ENCODE peak calls at places on chromosomes 16 and 17, in five cellular contexts. A is CD4-positive, alpha-beta T cell; W is left cardiac atrium; Q is transverse colon; M is mammary epithelial cell. U is an unnamed sample.

GRCh38 chr16:853981-854807 is 53.7 kb upstream of the GNG13 start:
- DNase-seq in A (no peak), W (no peak), Q (no peak), M (no peak), U (no peak)

GRCh38 chr17:8155341-8156173 is 3.4 kb upstream of the PER1 start:
- DNase-seq in A (no peak), W (no peak), Q (no peak), M (no peak), U (peak; percentile 51)

GRCh38 chr17:73976676-73977521 is 226.6 kb upstream of the RPL38 start:
- DNase-seq in A (no peak), W (no peak), Q (no peak), M (no peak), U (no peak)

GRCh38 chr16:8519179-8519578 is 71.1 kb downstream of the TMEM114 start:
- DNase-seq in A (no peak), W (no peak), Q (no peak), M (no peak), U (no peak)

GRCh38 chr17:55527520-55528118 is 16.4 kb upstream of the SMIM36 start:
- DNase-seq in A (no peak), W (no peak), Q (no peak), M (peak; percentile 30), U (no peak)

GRCh38 chr16:51161440-51162195 is 10.5 kb upstream of the SALL1 start:
- DNase-seq in A (no peak), W (no peak), Q (no peak), M (no peak), U (no peak)

GRCh38 chr17:27782791-27783206 is 17.5 kb downstream of the NOS2 start:
- DNase-seq in A (no peak), W (no peak), Q (no peak), M (no peak), U (no peak)

GRCh38 chr17:44941712-44942331 is 5.8 kb downstream of the KIF18B start:
- DNase-seq in A (no peak), W (no peak), Q (no peak), M (no peak), U (no peak)

GRCh38 chr16:88940196-88941050 is 36.6 kb downstream of the CBFA2T3 start:
- DNase-seq in A (no peak), W (peak; percentile 57), Q (no peak), M (no peak), U (no peak)

GRCh38 chr17:43791589-43791988 is 11.4 kb downstream of the CFAP97D1 start:
- DNase-seq in A (no peak), W (no peak), Q (no peak), M (peak; percentile 72), U (no peak)

GRCh38 chr17:78769200-78769773 is 12.8 kb downstream of the CYTH1 start:
- DNase-seq in A (no peak), W (no peak), Q (no peak), M (no peak), U (no peak)

GRCh38 chr17:58630883-58631522 is 60.8 kb downstream of the TEX14 start:
- DNase-seq in A (no peak), W (no peak), Q (peak; percentile 68), M (peak; percentile 98), U (no peak)

GRCh38 chr17:77601054-77601979 is 357.2 kb upstream of the TNRC6C start:
- DNase-seq in A (no peak), W (peak; percentile 76), Q (no peak), M (no peak), U (no peak)

GRCh38 chr16:30700971-30701370 is 2.0 kb downstream of the SRCAP start:
- DNase-seq in A (no peak), W (no peak), Q (no peak), M (no peak), U (no peak)

GRCh38 chr16:13896543-13897182 is 23.3 kb upstream of the ERCC4 start:
- DNase-seq in A (no peak), W (no peak), Q (no peak), M (no peak), U (no peak)

GRCh38 chr17:10624966-10625365 is 32.1 kb downstream of the MYH3 start:
- DNase-seq in A (no peak), W (no peak), Q (no peak), M (no peak), U (no peak)

GRCh38 chr16:56715128-56715527 is 14.8 kb upstream of the NUP93 start:
- DNase-seq in A (no peak), W (no peak), Q (no peak), M (no peak), U (no peak)

U was measured in CD8-positive, alpha-beta T cell.